ENCODE peak calls at places on chromosomes 1 and 21, in four cellular contexts. J is foreskin keratinocyte, Z is ovary, N is esophagus squamous epithelium. R is an unnamed sample.
A peak's percentile ranks its signal among the peaks of the same experiment; 100 is the strongest.

GRCh38 chr1:52659851-52660596 is 27.1 kb downstream of the SHISAL2A start:
- DNase-seq in J (peak; percentile 31), Z (no peak), N (no peak), R (no peak)

GRCh38 chr1:161848676-161849075 is 82.6 kb downstream of the ATF6 start:
- DNase-seq in N (no peak), Z (no peak), J (no peak), R (no peak)

GRCh38 chr1:212721388-212722247 is 22.0 kb upstream of the BATF3 start:
- DNase-seq in J (peak; percentile 46), N (no peak), Z (no peak), R (no peak)

GRCh38 chr1:56806804-56807203 is 12.4 kb downstream of the FYB2 start:
- DNase-seq in J (no peak), Z (no peak), N (no peak), R (no peak)

GRCh38 chr1:91701494-91701869 is 184.5 kb downstream of the TGFBR3 start:
- DNase-seq in J (no peak), Z (no peak), N (no peak), R (no peak)

GRCh38 chr1:26274801-26275425 is 5.0 kb upstream of the SH3BGRL3 start:
- DNase-seq in J (peak; percentile 80), N (no peak), Z (no peak), R (no peak)

GRCh38 chr1:6108476-6108875 is 62.8 kb downstream of the KCNAB2 start:
- DNase-seq in N (no peak), Z (no peak), J (no peak), R (no peak)

GRCh38 chr1:34977858-34978257 is 7.3 kb downstream of the TMEM35B start:
- DNase-seq in N (no peak), J (no peak), Z (no peak), R (no peak)

GRCh38 chr1:229303855-229304254 is 32.9 kb downstream of the RAB4A start:
- DNase-seq in Z (no peak), J (no peak), N (no peak), R (no peak)

GRCh38 chr1:19390901-19391595 is 78.9 kb downstream of the SLC66A1 start:
- DNase-seq in J (no peak), N (no peak), Z (peak; percentile 71), R (peak; percentile 36)

GRCh38 chr21:18744840-18745239 is 341.3 kb upstream of the TMPRSS15 start:
- DNase-seq in Z (no peak), J (no peak), N (no peak), R (no peak)

GRCh38 chr1:38482080-38482826 is 377.3 kb downstream of the RRAGC start:
- DNase-seq in J (no peak), N (no peak), Z (no peak), R (no peak)

GRCh38 chr21:36132691-36133090 is 2.2 kb upstream of the CBR3 start:
- DNase-seq in Z (no peak), J (no peak), N (no peak), R (no peak)

GRCh38 chr1:204417231-204417997 is 5.8 kb upstream of the PPP1R15B start:
- DNase-seq in N (no peak), Z (no peak), J (peak; percentile 96), R (no peak)

GRCh38 chr1:13945856-13946255 is 245.9 kb downstream of the PRDM2 start:
- DNase-seq in Z (no peak), J (no peak), N (no peak), R (no peak)

GRCh38 chr1:15578921-15579682 is 5.7 kb downstream of the AGMAT start:
- DNase-seq in Z (no peak), J (no peak), N (peak; percentile 7), R (no peak)

GRCh38 chr1:81430955-81431646 is 369.6 kb upstream of the ADGRL2 start:
- DNase-seq in N (no peak), J (no peak), Z (no peak), R (no peak)

GRCh38 chr1:177848577-177848976 is 121.3 kb downstream of the SEC16B start:
- DNase-seq in Z (no peak), J (peak; percentile 79), N (no peak), R (no peak)

GRCh38 chr1:78237364-78237916 is 191.7 kb downstream of the GIPC2 start:
- DNase-seq in N (no peak), Z (no peak), J (no peak), R (no peak)

GRCh38 chr1:161200992-161201827 is 957 bp upstream of the NDUFS2 start:
- DNase-seq in J (no peak), N (no peak), Z (peak; percentile 86), R (no peak)

GRCh38 chr1:153670859-153671622 is at the start of gene ILF2:
- DNase-seq in J (peak; percentile 98), N (peak; percentile 87), Z (peak; percentile 99), R (peak; percentile 96)
- TF ChIP-seq CTCF in J (peak; percentile 67), N (no peak), Z (peak; percentile 36), R (no peak)

GRCh38 chr1:101943237-101943636 is 53.5 kb downstream of the OLFM3 start:
- DNase-seq in N (no peak), Z (no peak), J (no peak), R (no peak)

DNA sequence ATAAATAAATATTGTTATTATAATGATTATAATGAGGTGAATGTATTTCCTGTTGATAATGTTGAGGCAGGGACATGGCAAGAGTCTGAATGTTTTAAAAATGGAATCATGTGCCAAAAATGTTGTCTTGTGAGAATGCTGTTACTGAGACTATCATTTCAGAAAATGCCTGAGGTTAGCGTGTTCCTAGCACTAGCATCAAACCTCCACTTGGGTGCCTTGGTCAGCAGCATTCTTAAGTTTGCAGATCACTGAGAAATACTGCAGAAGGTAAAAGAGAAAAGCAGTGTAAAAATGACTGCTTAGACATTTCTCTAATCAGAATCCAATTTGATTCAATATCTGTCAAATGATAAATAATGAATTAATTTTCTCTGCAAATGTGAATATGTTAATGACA is 50.8 kb downstream of the OLFM3 start:
- DNase-seq in Z (no peak), N (no peak), J (no peak), R (no peak)
- TF ChIP-seq CTCF in Z (no peak), N (no peak), J (no peak), R (no peak)

DNA sequence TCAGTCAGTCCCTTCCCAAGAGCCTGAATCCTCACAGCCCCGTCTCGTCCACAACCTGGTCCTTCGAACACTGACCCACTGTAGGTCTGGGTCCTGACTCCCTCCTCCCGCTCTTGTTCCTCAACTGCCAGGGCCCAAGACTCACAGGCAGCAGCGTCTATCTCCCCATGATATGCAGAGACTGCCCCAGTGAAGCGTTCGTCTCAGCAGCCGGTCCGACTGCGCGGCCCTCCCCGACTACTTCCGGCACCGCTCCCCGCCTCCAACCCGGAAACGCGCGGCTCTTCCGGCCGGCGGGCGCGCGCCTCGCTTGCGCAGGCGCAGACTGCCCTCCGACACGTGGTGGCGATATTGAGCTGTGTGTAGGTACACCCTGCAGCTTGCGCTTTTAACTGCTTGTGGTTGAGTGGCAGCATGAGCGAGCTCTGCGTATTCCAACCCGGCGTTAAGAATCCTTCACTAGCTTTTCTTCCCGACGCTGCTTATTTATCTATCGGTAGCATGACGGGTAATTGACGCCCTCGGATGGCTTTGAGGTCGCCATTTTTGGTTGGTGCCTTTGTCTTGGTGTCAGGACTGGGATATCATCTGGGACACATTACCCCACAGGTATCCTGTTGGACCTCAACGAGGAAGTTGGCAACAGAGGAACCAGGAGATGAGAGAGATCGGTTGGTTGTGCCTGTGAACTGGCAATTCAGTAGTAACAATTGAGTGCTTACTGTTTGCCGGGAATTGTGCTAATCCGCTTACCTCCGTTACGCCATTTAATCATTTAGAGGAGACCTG is at the start of gene TAF12:
- DNase-seq in J (peak; percentile 88), N (peak; percentile 56), Z (peak; percentile 95), R (peak; percentile 89)
- TF ChIP-seq CTCF in J (peak; percentile 73), N (peak; percentile 23), Z (peak; percentile 60), R (peak; percentile 24)

GRCh38 chr1:90614872-90615271 is 102.2 kb downstream of the BARHL2 start:
- DNase-seq in J (no peak), Z (no peak), N (no peak), R (no peak)
- TF ChIP-seq CTCF in J (peak; percentile 30), Z (no peak), N (peak; percentile 10), R (peak; percentile 60)

R was measured in nephron progenitor cell.